ENCODE peak calls at places on chromosome 10, in five cellular contexts. M is activated T-cell treated with anti-CD3 and anti-CD28 coated beads, Interleukin-2, amount 50 U/mL, for 72 hours; L is NCI-H1694 treated with DMSO at 0.1 percent for 48 hours; Y is fibroblast of the conjunctiva; S is effector CD4-positive, alpha-beta T cell. V is an unnamed sample.

GRCh38 chr10:123995082-123995460 is 98.3 kb downstream of the CHST15 start:
- DNase-seq in M (no peak), L (no peak), S (no peak), Y (no peak), V (no peak)

GRCh38 chr10:125087191-125087896 is 73.0 kb downstream of the CTBP2 start:
- DNase-seq in M (no peak), L (no peak), S (no peak), Y (no peak), V (no peak)

GRCh38 chr10:127296696-127297095 is 100.3 kb upstream of the INSYN2A start:
- DNase-seq in Y (no peak), L (no peak), M (no peak), S (no peak), V (no peak)

GRCh38 chr10:99304027-99304856 is 24.9 kb upstream of the CNNM1 start:
- DNase-seq in M (no peak), S (no peak), Y (no peak), L (no peak), V (no peak)

GRCh38 chr10:50216894-50217293 is 34.4 kb downstream of the ASAH2 start:
- DNase-seq in M (no peak), Y (peak), L (no peak), S (no peak), V (peak)

GRCh38 chr10:60877066-60877776 is 66.8 kb downstream of the RHOBTB1 start:
- DNase-seq in S (no peak), M (no peak), L (no peak), Y (no peak), V (no peak)

GRCh38 chr10:52703451-52703850 is 69.1 kb downstream of the MBL2 start:
- DNase-seq in Y (no peak), M (no peak), S (no peak), L (no peak), V (no peak)

GRCh38 chr10:50310560-50311174 is 59.4 kb upstream of the ASAH2 start:
- DNase-seq in S (no peak), M (peak), Y (no peak), L (peak), V (no peak)

GRCh38 chr10:15334650-15335323 is 36.3 kb downstream of the FAM171A1 start:
- DNase-seq in M (no peak), Y (no peak), S (no peak), L (no peak), V (no peak)

GRCh38 chr10:103592186-103593021 is 98.9 kb downstream of the NEURL1 start:
- DNase-seq in S (no peak), Y (no peak), L (no peak), M (peak), V (no peak)

GRCh38 chr10:129259128-129259527 is 207.9 kb upstream of the MGMT start:
- DNase-seq in Y (no peak), M (no peak), L (no peak), S (no peak), V (no peak)

GRCh38 chr10:110502851-110503301 is 5.2 kb downstream of the DUSP5 start:
- DNase-seq in M (no peak), S (no peak), Y (peak), L (peak), V (peak)

GRCh38 chr10:14953452-14954000 is 370 bp downstream of the DCLRE1C start:
- DNase-seq in Y (peak), M (peak), S (no peak), L (no peak), V (no peak)

GRCh38 chr10:12873172-12873571 is 128.3 kb downstream of the CCDC3 start:
- DNase-seq in Y (no peak), S (no peak), L (no peak), M (no peak), V (no peak)

GRCh38 chr10:58969578-58969977 is 206.9 kb upstream of the PHYHIPL start:
- DNase-seq in Y (no peak), M (no peak), S (no peak), L (no peak), V (peak)

GRCh38 chr10:50511512-50512213 is 112.1 kb downstream of the SGMS1 start:
- DNase-seq in L (no peak), M (peak), Y (no peak), S (no peak), V (no peak)

GRCh38 chr10:43205681-43206390 is 61.0 kb downstream of the RASGEF1A start:
- DNase-seq in L (no peak), M (no peak), Y (no peak), S (no peak), V (no peak)

GRCh38 chr10:122051609-122052385 is 62.8 kb downstream of the TACC2 start:
- DNase-seq in M (no peak), S (no peak), Y (peak), L (no peak), V (peak)

GRCh38 chr10:21626457-21627161 is 92.6 kb downstream of the MLLT10 start:
- DNase-seq in Y (no peak), S (no peak), M (no peak), L (no peak), V (no peak)

GRCh38 chr10:103443475-103444185 is 8.5 kb downstream of the CALHM2 start:
- DNase-seq in S (no peak), L (no peak), M (no peak), Y (no peak), V (no peak)

GRCh38 chr10:123011987-123012386 is 3.2 kb downstream of the ACADSB start:
- DNase-seq in Y (no peak), S (no peak), M (no peak), L (no peak), V (no peak)

GRCh38 chr10:106107711-106108110 is 1056.8 kb downstream of the SORCS1 start:
- DNase-seq in M (no peak), L (no peak), S (no peak), Y (peak), V (no peak)

V was measured in AG09309.